ENCODE peak calls at places on chromosomes 13 and 19, in six cellular contexts. One of them, this sample, is unnamed.

GRCh38 chr19:47004012-47004465 is 15.6 kb upstream of the NPAS1 start:
- DNase-seq in nephron progenitor cell: no peak
- DNase-seq in activated CD4-positive, alpha-beta T cell treated with anti-CD3 and anti-CD28 coated beads, Interleukin-2, amount 10 ng/mL, durations not matched to agents 7 days and 5 days: no peak
- DNase-seq in SHP77: no peak
- DNase-seq in stimulated activated CD4-positive, alpha-beta T cell treated with anti-CD3 and anti-CD28 coated beads, Interleukin-15, amount 100 ng/mL, for 24 hours: no peak
- DNase-seq in posterior cingulate gyrus: no peak
- DNase-seq in this sample: no peak

GRCh38 chr19:32199501-32200040 is 145.8 kb upstream of the ZNF507 start:
- DNase-seq in nephron progenitor cell: no peak
- DNase-seq in activated CD4-positive, alpha-beta T cell treated with anti-CD3 and anti-CD28 coated beads, Interleukin-2, amount 10 ng/mL, durations not matched to agents 7 days and 5 days: no peak
- DNase-seq in posterior cingulate gyrus: no peak
- DNase-seq in stimulated activated CD4-positive, alpha-beta T cell treated with anti-CD3 and anti-CD28 coated beads, Interleukin-15, amount 100 ng/mL, for 24 hours: no peak
- DNase-seq in SHP77: no peak
- DNase-seq in this sample: no peak

GRCh38 chr13:31870511-31870910 is 131.2 kb downstream of the RXFP2 start:
- DNase-seq in SHP77: no peak
- DNase-seq in activated CD4-positive, alpha-beta T cell treated with anti-CD3 and anti-CD28 coated beads, Interleukin-2, amount 10 ng/mL, durations not matched to agents 7 days and 5 days: no peak
- DNase-seq in nephron progenitor cell: no peak
- DNase-seq in stimulated activated CD4-positive, alpha-beta T cell treated with anti-CD3 and anti-CD28 coated beads, Interleukin-15, amount 100 ng/mL, for 24 hours: no peak
- DNase-seq in posterior cingulate gyrus: no peak
- DNase-seq in this sample: no peak

GRCh38 chr13:80814541-80814940 is 473.6 kb upstream of the SPRY2 start:
- DNase-seq in activated CD4-positive, alpha-beta T cell treated with anti-CD3 and anti-CD28 coated beads, Interleukin-2, amount 10 ng/mL, durations not matched to agents 7 days and 5 days: no peak
- DNase-seq in SHP77: no peak
- DNase-seq in stimulated activated CD4-positive, alpha-beta T cell treated with anti-CD3 and anti-CD28 coated beads, Interleukin-15, amount 100 ng/mL, for 24 hours: no peak
- DNase-seq in nephron progenitor cell: no peak
- DNase-seq in posterior cingulate gyrus: no peak
- DNase-seq in this sample: no peak

GRCh38 chr19:39937094-39937493 is 2.7 kb upstream of the FCGBP start:
- DNase-seq in activated CD4-positive, alpha-beta T cell treated with anti-CD3 and anti-CD28 coated beads, Interleukin-2, amount 10 ng/mL, durations not matched to agents 7 days and 5 days: peak
- DNase-seq in SHP77: no peak
- DNase-seq in posterior cingulate gyrus: no peak
- DNase-seq in stimulated activated CD4-positive, alpha-beta T cell treated with anti-CD3 and anti-CD28 coated beads, Interleukin-15, amount 100 ng/mL, for 24 hours: peak
- DNase-seq in nephron progenitor cell: no peak
- DNase-seq in this sample: no peak

GRCh38 chr13:105773887-105774538 is 761.4 kb downstream of the EFNB2 start:
- DNase-seq in SHP77: no peak
- DNase-seq in nephron progenitor cell: no peak
- DNase-seq in stimulated activated CD4-positive, alpha-beta T cell treated with anti-CD3 and anti-CD28 coated beads, Interleukin-15, amount 100 ng/mL, for 24 hours: no peak
- DNase-seq in posterior cingulate gyrus: no peak
- DNase-seq in activated CD4-positive, alpha-beta T cell treated with anti-CD3 and anti-CD28 coated beads, Interleukin-2, amount 10 ng/mL, durations not matched to agents 7 days and 5 days: no peak
- DNase-seq in this sample: peak

GRCh38 chr13:98301721-98302120 is 124.7 kb upstream of the RNF113B start:
- DNase-seq in posterior cingulate gyrus: no peak
- DNase-seq in activated CD4-positive, alpha-beta T cell treated with anti-CD3 and anti-CD28 coated beads, Interleukin-2, amount 10 ng/mL, durations not matched to agents 7 days and 5 days: no peak
- DNase-seq in SHP77: no peak
- DNase-seq in nephron progenitor cell: no peak
- DNase-seq in stimulated activated CD4-positive, alpha-beta T cell treated with anti-CD3 and anti-CD28 coated beads, Interleukin-15, amount 100 ng/mL, for 24 hours: no peak
- DNase-seq in this sample: no peak

GRCh38 chr19:16859626-16860025 is 29.2 kb upstream of the F2RL3 start:
- DNase-seq in activated CD4-positive, alpha-beta T cell treated with anti-CD3 and anti-CD28 coated beads, Interleukin-2, amount 10 ng/mL, durations not matched to agents 7 days and 5 days: no peak
- DNase-seq in posterior cingulate gyrus: no peak
- DNase-seq in stimulated activated CD4-positive, alpha-beta T cell treated with anti-CD3 and anti-CD28 coated beads, Interleukin-15, amount 100 ng/mL, for 24 hours: no peak
- DNase-seq in nephron progenitor cell: no peak
- DNase-seq in SHP77: no peak
- DNase-seq in this sample: no peak

GRCh38 chr13:45678282-45678681 is 23.8 kb upstream of the CBY2 start:
- DNase-seq in nephron progenitor cell: no peak
- DNase-seq in activated CD4-positive, alpha-beta T cell treated with anti-CD3 and anti-CD28 coated beads, Interleukin-2, amount 10 ng/mL, durations not matched to agents 7 days and 5 days: no peak
- DNase-seq in posterior cingulate gyrus: no peak
- DNase-seq in stimulated activated CD4-positive, alpha-beta T cell treated with anti-CD3 and anti-CD28 coated beads, Interleukin-15, amount 100 ng/mL, for 24 hours: no peak
- DNase-seq in SHP77: no peak
- DNase-seq in this sample: no peak

GRCh38 chr13:55266644-55267043 is 1874.1 kb upstream of the PRR20A start:
- DNase-seq in stimulated activated CD4-positive, alpha-beta T cell treated with anti-CD3 and anti-CD28 coated beads, Interleukin-15, amount 100 ng/mL, for 24 hours: no peak
- DNase-seq in posterior cingulate gyrus: no peak
- DNase-seq in nephron progenitor cell: no peak
- DNase-seq in activated CD4-positive, alpha-beta T cell treated with anti-CD3 and anti-CD28 coated beads, Interleukin-2, amount 10 ng/mL, durations not matched to agents 7 days and 5 days: no peak
- DNase-seq in SHP77: no peak
- DNase-seq in this sample: no peak